ENCODE peak calls at places on chromosomes 4 and X, in nine cellular contexts. H is heart right ventricle; O is CD4-positive, CD25-positive, alpha-beta regulatory T cell; I is GM23248; B is mammary epithelial cell; G is endothelial cell of umbilical vein; U is WERI-Rb-1; X is esophagus squamous epithelium; Y is effector memory CD4-positive, alpha-beta T cell. W is an unnamed sample.

GRCh38 chr4:129839687-129840086 is 743.7 kb downstream of the C4orf33 start:
- DNase-seq in H (no peak), O (no peak), I (no peak), B (no peak), G (no peak), U (no peak), X (no peak), Y (no peak), W (no peak)

GRCh38 chrX:39616098-39616729 is 481.5 kb downstream of the BCOR start:
- DNase-seq in H (no peak), O (no peak), I (no peak), B (no peak), G (no peak), U (no peak), X (no peak), Y (no peak), W (no peak)

GRCh38 chr4:102420563-102421221 is 75.4 kb upstream of the SLC39A8 start:
- DNase-seq in H (no peak), O (no peak), I (peak; percentile 54), B (peak; percentile 39), G (peak; percentile 44), U (no peak), X (no peak), Y (no peak), W (no peak)

GRCh38 chrX:69415698-69416097 is 88.4 kb upstream of the NALF2 start:
- DNase-seq in H (no peak), O (no peak), I (no peak), B (no peak), G (no peak), U (no peak), X (no peak), Y (no peak), W (no peak)

GRCh38 chr4:8732681-8733243 is 138.9 kb downstream of the HMX1 start:
- DNase-seq in H (no peak), O (no peak), I (no peak), B (no peak), G (no peak), U (no peak), X (no peak), Y (no peak), W (no peak)

GRCh38 chr4:2837904-2838496 is 5.6 kb upstream of the ADD1 start:
- DNase-seq in H (peak; percentile 27), O (peak; percentile 62), I (peak; percentile 68), B (no peak), G (peak; percentile 79), U (no peak), X (no peak), Y (peak; percentile 61), W (peak; percentile 82)

GRCh38 chr4:120266602-120267001 is 200.0 kb upstream of the MAD2L1 start:
- DNase-seq in H (no peak), O (no peak), I (no peak), B (peak; percentile 50), G (no peak), U (no peak), X (no peak), Y (no peak), W (no peak)

GRCh38 chrX:7088968-7089615 is 58.4 kb upstream of the STS start:
- DNase-seq in H (no peak), O (no peak), I (no peak), B (no peak), G (no peak), U (peak; percentile 69), X (no peak), Y (no peak), W (no peak)

GRCh38 chr4:273312-274017 is 31.8 kb downstream of the ZNF732 start:
- DNase-seq in H (no peak), O (no peak), I (no peak), B (no peak), G (no peak), U (no peak), X (no peak), Y (no peak), W (no peak)
- H3K9me3 ChIP-seq in H (peaks cover 93% of the 10 kb centered on the region), O (peaks cover 84% of the 10 kb centered on the region), I (peaks cover 24% of the 10 kb centered on the region), B (peaks cover 47% of the 10 kb centered on the region), G (peaks cover 8% of the 10 kb centered on the region), U (peaks cover 46% of the 10 kb centered on the region), X (peaks cover 96% of the 10 kb centered on the region), Y (peaks cover 44% of the 10 kb centered on the region), W (peaks cover under 1% of the 10 kb centered on the region)

GRCh38 chr4:85808864-85809263 is 333.9 kb downstream of the ARHGAP24 start:
- DNase-seq in H (no peak), O (no peak), I (no peak), B (no peak), G (no peak), U (no peak), X (no peak), Y (no peak), W (no peak)

GRCh38 chr4:85803846-85804245 is 328.9 kb downstream of the ARHGAP24 start:
- DNase-seq in H (no peak), O (no peak), I (no peak), B (no peak), G (no peak), U (no peak), X (no peak), Y (no peak), W (no peak)

GRCh38 chr4:85807247-85807915 is 332.4 kb downstream of the ARHGAP24 start:
- DNase-seq in H (peak; percentile 41), O (no peak), I (peak; percentile 80), B (peak; percentile 15), G (peak; percentile 88), U (no peak), X (no peak), Y (no peak), W (peak; percentile 75)

GRCh38 chr4:85806346-85806745 is 331.4 kb downstream of the ARHGAP24 start:
- DNase-seq in H (no peak), O (no peak), I (no peak), B (no peak), G (no peak), U (no peak), X (no peak), Y (no peak), W (no peak)

GRCh38 chr4:85808104-85808503 is 333.2 kb downstream of the ARHGAP24 start:
- DNase-seq in H (no peak), O (no peak), I (no peak), B (no peak), G (no peak), U (no peak), X (no peak), Y (no peak), W (no peak)
- H3K27ac ChIP-seq in H (peak overlapping the region; percentile 8), O (no peak overlapping the region), I (peak overlapping the region; percentile 64), B (no peak overlapping the region), G (peak overlapping the region; percentile 38), U (no peak overlapping the region), X (no peak overlapping the region), Y (no peak overlapping the region), W (peak overlapping the region; percentile 57)

GRCh38 chr4:48002267-48002666 is 14.2 kb downstream of the CNGA1 start:
- DNase-seq in H (no peak), O (no peak), I (no peak), B (no peak), G (no peak), U (no peak), X (no peak), Y (no peak), W (no peak)

GRCh38 chr4:48011722-48012121 is 4.8 kb downstream of the CNGA1 start:
- DNase-seq in H (no peak), O (no peak), I (no peak), B (no peak), G (no peak), U (no peak), X (no peak), Y (no peak), W (no peak)

GRCh38 chr4:48008021-48008596 is 8.4 kb downstream of the CNGA1 start:
- DNase-seq in H (no peak), O (no peak), I (no peak), B (peak; percentile 21), G (no peak), U (no peak), X (no peak), Y (no peak), W (no peak)

GRCh38 chr4:48005781-48006180 is 10.7 kb downstream of the CNGA1 start:
- DNase-seq in H (no peak), O (no peak), I (no peak), B (no peak), G (no peak), U (no peak), X (no peak), Y (no peak), W (no peak)
- H3K9me3 ChIP-seq in H (peaks cover 12% of the 10 kb centered on the region), O (peaks cover 15% of the 10 kb centered on the region), I (no peaks in the 10 kb centered on the region), B (peaks cover 5% of the 10 kb centered on the region), G (no peaks in the 10 kb centered on the region), U (peaks cover 18% of the 10 kb centered on the region), X (peaks cover 8% of the 10 kb centered on the region), Y (no peaks in the 10 kb centered on the region), W (no peaks in the 10 kb centered on the region)

DNA sequence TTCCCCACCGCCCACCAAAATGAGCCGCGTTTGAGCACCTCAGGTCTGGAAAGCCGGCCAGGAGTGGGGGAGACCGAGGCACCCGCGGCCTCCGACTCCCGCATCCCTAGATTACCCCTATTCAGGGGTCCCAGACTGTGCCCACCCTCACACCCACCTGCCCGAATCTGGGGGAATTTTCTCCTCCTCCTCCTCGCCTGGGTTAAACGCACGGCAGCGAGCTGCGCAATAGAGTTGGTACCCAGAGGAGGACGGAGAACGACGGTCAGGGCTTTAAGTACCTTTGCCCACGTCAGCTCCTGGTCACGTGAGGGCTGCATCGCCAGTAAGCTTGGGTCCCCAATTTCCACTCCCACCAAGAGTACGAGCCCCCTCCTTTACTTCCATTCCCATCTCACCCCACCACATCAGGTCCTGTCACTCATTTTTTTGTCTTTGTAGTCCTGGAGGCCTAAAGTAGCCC is at the start of gene ARMCX2:
- DNase-seq in H (peak; percentile 33), O (no peak), I (peak; percentile 79), B (no peak), G (peak; percentile 61), U (peak; percentile 11), X (no peak), Y (no peak), W (peak; percentile 79)
- H3K27ac ChIP-seq in H (no peak within 1 kb of the TSS), O (no peak within 1 kb of the TSS), I (peak within 1 kb of the TSS; percentile 76), B (no peak within 1 kb of the TSS), G (peak within 1 kb of the TSS; percentile 18), U (peak within 1 kb of the TSS; percentile 42), X (peak within 1 kb of the TSS; percentile 78), Y (no peak within 1 kb of the TSS), W (peak within 1 kb of the TSS; percentile 23)

GRCh38 chrX:82666355-82666754 is 841.7 kb upstream of the POU3F4 start:
- DNase-seq in H (no peak), O (no peak), I (no peak), B (no peak), G (no peak), U (no peak), X (no peak), Y (no peak), W (no peak)
- H3K9me3 ChIP-seq in H (no peaks in the 10 kb centered on the region), O (no peaks in the 10 kb centered on the region), I (no peaks in the 10 kb centered on the region), B (no peaks in the 10 kb centered on the region), G (no peaks in the 10 kb centered on the region), U (no peaks in the 10 kb centered on the region), X (no peaks in the 10 kb centered on the region), Y (no peaks in the 10 kb centered on the region), W (no peaks in the 10 kb centered on the region)

GRCh38 chr4:22187203-22187835 is 238.7 kb upstream of the KCNIP4 start:
- DNase-seq in H (no peak), O (no peak), I (no peak), B (peak; percentile 71), G (no peak), U (no peak), X (no peak), Y (no peak), W (no peak)

GRCh38 chr4:22190855-22191254 is 242.3 kb upstream of the KCNIP4 start:
- DNase-seq in H (no peak), O (no peak), I (peak; percentile 83), B (peak; percentile 90), G (no peak), U (no peak), X (no peak), Y (no peak), W (no peak)

GRCh38 chr4:22192302-22192645 is 243.7 kb upstream of the KCNIP4 start:
- DNase-seq in H (no peak), O (no peak), I (no peak), B (no peak), G (no peak), U (no peak), X (no peak), Y (no peak), W (no peak)

GRCh38 chr4:22191565-22192301 is 243.2 kb upstream of the KCNIP4 start:
- DNase-seq in H (no peak), O (no peak), I (no peak), B (no peak), G (no peak), U (no peak), X (no peak), Y (no peak), W (no peak)
- H3K27ac ChIP-seq in H (no peak overlapping the region), O (no peak overlapping the region), I (no peak overlapping the region), B (no peak overlapping the region), G (no peak overlapping the region), U (no peak overlapping the region), X (no peak overlapping the region), Y (no peak overlapping the region), W (no peak overlapping the region)